ENCODE peak calls at places on chromosomes 7 and 10, in five cellular contexts. E is spleen, P is PC-9, J is tibial artery, I is body of pancreas. Q is an unnamed sample.

GRCh38 chr7:111736475-111736874 is 174.2 kb upstream of the IMMP2L start:
- DNase-seq in P (no peak), J (no peak), E (no peak), I (no peak), Q (no peak)

GRCh38 chr7:100396421-100396982 is 23.2 kb downstream of the PILRA start:
- DNase-seq in I (no peak), P (no peak), J (no peak), E (no peak), Q (no peak)

GRCh38 chr10:128178319-128178937 is 52.2 kb upstream of the MKI67 start:
- DNase-seq in J (no peak), P (peak; percentile 3), I (no peak), E (no peak), Q (peak; percentile 12)

GRCh38 chr7:44486693-44487092 is 3.8 kb downstream of the NUDCD3 start:
- DNase-seq in I (peak; percentile 25), P (no peak), J (no peak), E (no peak), Q (no peak)

GRCh38 chr7:44059219-44060090 is 5.9 kb downstream of the PGAM2 start:
- DNase-seq in J (peak; percentile 16), P (no peak), E (peak; percentile 91), I (peak; percentile 9), Q (peak; percentile 2)

GRCh38 chr10:4882704-4883078 is 56.7 kb downstream of the AKR1E2 start:
- DNase-seq in E (no peak), P (no peak), I (no peak), J (no peak), Q (no peak)

GRCh38 chr7:117673839-117674238 is 194.0 kb downstream of the CFTR start:
- DNase-seq in I (no peak), P (no peak), J (no peak), E (no peak), Q (no peak)

GRCh38 chr7:45923290-45923689 is 2.2 kb upstream of the IGFBP3 start:
- DNase-seq in P (peak; percentile 94), I (peak; percentile 78), E (peak; percentile 86), J (peak; percentile 74), Q (peak; percentile 83)

GRCh38 chr7:94971051-94971867 is 63.9 kb downstream of the PPP1R9A start:
- DNase-seq in P (no peak), I (no peak), J (no peak), E (no peak), Q (peak; percentile 43)

GRCh38 chr7:28627263-28627653 is 214.9 kb downstream of the CREB5 start:
- DNase-seq in J (peak; percentile 21), P (no peak), I (no peak), E (no peak), Q (no peak)

GRCh38 chr7:47180268-47180826 is 401.6 kb downstream of the TNS3 start:
- DNase-seq in P (peak; percentile 75), J (peak; percentile 45), I (peak; percentile 67), E (no peak), Q (peak; percentile 56)

GRCh38 chr7:79199961-79200360 is 253.5 kb downstream of the MAGI2 start:
- DNase-seq in I (no peak), J (no peak), P (no peak), E (no peak), Q (no peak)

GRCh38 chr7:98996162-98996552 is 117.8 kb downstream of the TRRAP start:
- DNase-seq in P (no peak), J (no peak), I (no peak), E (no peak), Q (no peak)

GRCh38 chr10:110498982-110499795 is 1.5 kb downstream of the DUSP5 start:
- DNase-seq in P (peak; percentile 50), J (no peak), E (peak; percentile 78), I (peak; percentile 42), Q (peak; percentile 15)

GRCh38 chr7:96527133-96527827 is 182.4 kb downstream of the SEM1 start:
- DNase-seq in E (no peak), P (no peak), I (no peak), J (no peak), Q (no peak)

GRCh38 chr10:24374134-24374915 is 165.4 kb downstream of the KIAA1217 start:
- DNase-seq in I (no peak), P (no peak), E (no peak), J (no peak), Q (no peak)

GRCh38 chr7:112184455-112184854 is 21.7 kb downstream of the DOCK4 start:
- DNase-seq in I (no peak), E (no peak), P (no peak), J (no peak), Q (no peak)

GRCh38 chr10:132748545-132749427 is 37.2 kb downstream of the NKX6-2 start:
- DNase-seq in E (no peak), J (no peak), P (no peak), I (no peak), Q (peak; percentile 78)

GRCh38 chr7:108605582-108606173 is 36.0 kb downstream of the DNAJB9 start:
- DNase-seq in E (no peak), J (no peak), I (no peak), P (no peak), Q (no peak)

GRCh38 chr10:69065406-69066361 is 22.2 kb upstream of the SRGN start:
- DNase-seq in E (no peak), P (no peak), I (peak; percentile 20), J (no peak), Q (no peak)

GRCh38 chr7:47945261-47946015 is 2.8 kb downstream of the PKD1L1 start:
- DNase-seq in E (peak; percentile 89), P (peak; percentile 66), J (peak; percentile 91), I (peak; percentile 79), Q (peak; percentile 75)

GRCh38 chr10:29067161-29067560 is 221.7 kb upstream of the LYZL1 start:
- DNase-seq in I (no peak), E (no peak), P (no peak), J (no peak), Q (no peak)

GRCh38 chr7:94133460-94133859 is 129.3 kb upstream of the BET1 start:
- DNase-seq in E (no peak), J (no peak), I (no peak), P (no peak), Q (no peak)

GRCh38 chr10:61779950-61780659 is 117.4 kb downstream of the CABCOCO1 start:
- DNase-seq in I (no peak), E (no peak), J (peak; percentile 43), P (peak; percentile 68), Q (no peak)

GRCh38 chr10:20084451-20084850 is 268.2 kb downstream of the PLXDC2 start:
- DNase-seq in I (no peak), P (no peak), J (no peak), E (no peak), Q (no peak)

GRCh38 chr10:59433720-59434428 is 71.5 kb upstream of the FAM13C start:
- DNase-seq in I (no peak), P (no peak), E (no peak), J (no peak), Q (no peak)

GRCh38 chr10:12177642-12178041 is 18.0 kb downstream of the NUDT5 start:
- DNase-seq in E (no peak), I (no peak), J (no peak), P (no peak), Q (no peak)

GRCh38 chr10:101136007-101136707 is 5.1 kb downstream of the TLX1 start:
- DNase-seq in E (no peak), I (no peak), J (no peak), P (no peak), Q (no peak)

GRCh38 chr7:94154858-94155257 is 150.7 kb upstream of the BET1 start:
- DNase-seq in I (no peak), P (no peak), J (no peak), E (no peak), Q (no peak)

GRCh38 chr10:102649770-102650654 is 5.7 kb downstream of the TRIM8 start:
- DNase-seq in J (no peak), P (no peak), I (no peak), E (peak; percentile 74), Q (no peak)

GRCh38 chr10:45152726-45153125 is 152.0 kb downstream of the ZNF22 start:
- DNase-seq in P (no peak), E (no peak), J (no peak), I (no peak), Q (no peak)

GRCh38 chr7:29647020-29647654 is 83.5 kb downstream of the PRR15 start:
- DNase-seq in P (no peak), I (no peak), E (no peak), J (no peak), Q (no peak)

GRCh38 chr7:80220022-80220421 is 85.4 kb downstream of the GNAI1 start:
- DNase-seq in P (no peak), E (no peak), J (no peak), I (no peak), Q (no peak)

GRCh38 chr7:80781561-80781979 is 137.3 kb downstream of the SEMA3C start:
- DNase-seq in J (peak; percentile 50), P (peak; percentile 81), E (no peak), I (no peak), Q (peak; percentile 43)

GRCh38 chr7:136136906-136137305 is 159.7 kb upstream of the MTPN start:
- DNase-seq in P (no peak), I (no peak), J (no peak), E (no peak), Q (no peak)

GRCh38 chr10:114541081-114541833 is 116.8 kb downstream of the ABLIM1 start:
- DNase-seq in I (peak; percentile 39), J (peak; percentile 85), E (no peak), P (peak; percentile 39), Q (no peak)

GRCh38 chr10:72097448-72098300 is 9.3 kb upstream of the SPOCK2 start:
- DNase-seq in J (no peak), P (peak; percentile 84), E (no peak), I (peak; percentile 73), Q (no peak)
- H3K4me1 ChIP-seq in J (peaks cover 3% of the 10 kb centered on the region), P (peaks cover 49% of the 10 kb centered on the region), E (no peaks in the 10 kb centered on the region), I (peaks cover 35% of the 10 kb centered on the region), Q (no peaks in the 10 kb centered on the region)

GRCh38 chr7:12062062-12062461 is 149.0 kb upstream of the TMEM106B start:
- DNase-seq in J (no peak), I (no peak), E (no peak), P (no peak), Q (no peak)
- TF ChIP-seq CTCF in J (no peak), I (peak; percentile 12), E (no peak), P (peak; percentile 41), Q (no peak)

GRCh38 chr7:107441576-107442422 is 28.1 kb upstream of the GPR22 start:
- DNase-seq in J (no peak), I (no peak), E (no peak), P (no peak), Q (no peak)
- H3K27ac ChIP-seq in J (no peak overlapping the region), I (no peak overlapping the region), E (no peak overlapping the region), P (no peak overlapping the region), Q (no peak overlapping the region)

GRCh38 chr7:1046722-1047679 is 2.7 kb downstream of the GPR146 start:
- DNase-seq in P (peak; percentile 71), J (no peak), I (peak; percentile 64), E (peak; percentile 45), Q (peak; percentile 41)
- H3K4me1 ChIP-seq in P (peaks cover 48% of the 10 kb centered on the region), J (peaks cover 10% of the 10 kb centered on the region), I (peaks cover 53% of the 10 kb centered on the region), E (peaks cover 98% of the 10 kb centered on the region), Q (peaks cover 89% of the 10 kb centered on the region)

GRCh38 chr7:57308631-57309408 is 141.2 kb upstream of the ZNF716 start:
- DNase-seq in J (no peak), I (no peak), P (peak; percentile 21), E (no peak), Q (no peak)

GRCh38 chr7:57300747-57301146 is 149.2 kb upstream of the ZNF716 start:
- DNase-seq in E (no peak), I (no peak), P (no peak), J (no peak), Q (no peak)

GRCh38 chr7:57305192-57305748 is 144.7 kb upstream of the ZNF716 start:
- DNase-seq in E (peak; percentile 22), P (peak; percentile 2), I (no peak), J (no peak), Q (no peak)
- TF ChIP-seq CTCF in E (peak; percentile 38), P (peak; percentile 72), I (peak; percentile 9), J (no peak), Q (no peak)